ENCODE peak calls at places on chromosomes 7 and 10, in nine cellular contexts. T, G, D, W, J, L, C, R and S are unnamed samples.

GRCh38 chr10:17179002-17179401 is 22.5 kb downstream of the TRDMT1 start:
- DNase-seq in T (no peak), G (no peak), D (no peak), W (no peak), J (no peak), L (peak), C (no peak), R (no peak), S (no peak)

GRCh38 chr7:3162286-3162685 is 118.6 kb upstream of the CARD11 start:
- DNase-seq in T (no peak), G (no peak), D (no peak), W (no peak), J (no peak), L (no peak), C (no peak), R (no peak), S (no peak)

GRCh38 chr7:29607889-29608288 is 44.3 kb downstream of the PRR15 start:
- DNase-seq in T (peak), G (no peak), D (no peak), W (no peak), J (no peak), L (peak), C (no peak), R (no peak), S (no peak)

GRCh38 chr7:49643321-49643720 is 130.1 kb upstream of the VWC2 start:
- DNase-seq in T (no peak), G (no peak), D (no peak), W (no peak), J (no peak), L (no peak), C (no peak), R (no peak), S (no peak)

GRCh38 chr7:91832493-91833045 is 47.9 kb downstream of the MTERF1 start:
- DNase-seq in T (no peak), G (no peak), D (no peak), W (no peak), J (no peak), L (no peak), C (no peak), R (no peak), S (no peak)

GRCh38 chr10:93211989-93212388 is 138.3 kb downstream of the CYP26A1 start:
- DNase-seq in T (no peak), G (no peak), D (no peak), W (no peak), J (no peak), L (no peak), C (no peak), R (no peak), S (no peak)

GRCh38 chr10:112216151-112216550 is 32.6 kb upstream of the GPAM start:
- DNase-seq in T (no peak), G (no peak), D (no peak), W (no peak), J (no peak), L (no peak), C (no peak), R (no peak), S (peak)

GRCh38 chr7:2637505-2638223 is 5.9 kb downstream of the TTYH3 start:
- DNase-seq in T (no peak), G (no peak), D (no peak), W (peak), J (peak), L (no peak), C (no peak), R (no peak), S (no peak)

GRCh38 chr7:23106801-23107713 is 1.5 kb downstream of the KLHL7 start:
- DNase-seq in T (no peak), G (no peak), D (no peak), W (no peak), J (no peak), L (no peak), C (no peak), R (no peak), S (no peak)

GRCh38 chr10:96440257-96441125 is 73.2 kb downstream of the TLL2 start:
- DNase-seq in T (no peak), G (no peak), D (no peak), W (no peak), J (no peak), L (no peak), C (no peak), R (no peak), S (no peak)

GRCh38 chr10:11823122-11823988 is at the start of gene PROSER2:
- DNase-seq in T (peak), G (no peak), D (peak), W (peak), J (no peak), L (peak), C (peak), R (peak), S (peak)

GRCh38 chr10:99528256-99528866 is 4.4 kb upstream of the NKX2-3 start:
- DNase-seq in T (no peak), G (no peak), D (no peak), W (no peak), J (no peak), L (no peak), C (no peak), R (no peak), S (no peak)

GRCh38 chr10:86868353-86868752 is 89.1 kb downstream of the MMRN2 start:
- DNase-seq in T (no peak), G (no peak), D (no peak), W (no peak), J (no peak), L (peak), C (no peak), R (no peak), S (peak)

GRCh38 chr7:18347170-18347569 is 148.4 kb upstream of the HDAC9 start:
- DNase-seq in T (no peak), G (no peak), D (no peak), W (no peak), J (no peak), L (no peak), C (no peak), R (no peak), S (no peak)

GRCh38 chr10:70283445-70284399 is at the start of gene NPFFR1:
- DNase-seq in T (no peak), G (no peak), D (no peak), W (no peak), J (no peak), L (no peak), C (no peak), R (no peak), S (no peak)

GRCh38 chr7:143355450-143356385 is 6.8 kb downstream of the FAM131B start:
- DNase-seq in T (no peak), G (no peak), D (no peak), W (no peak), J (no peak), L (no peak), C (no peak), R (no peak), S (no peak)

GRCh38 chr10:28429573-28430216 is 103.2 kb upstream of the WAC start:
- DNase-seq in T (no peak), G (no peak), D (no peak), W (no peak), J (no peak), L (no peak), C (no peak), R (no peak), S (no peak)

GRCh38 chr10:99172130-99172738 is 63.4 kb downstream of the HPSE2 start:
- DNase-seq in T (no peak), G (no peak), D (no peak), W (no peak), J (no peak), L (no peak), C (no peak), R (no peak), S (peak)

DNA sequence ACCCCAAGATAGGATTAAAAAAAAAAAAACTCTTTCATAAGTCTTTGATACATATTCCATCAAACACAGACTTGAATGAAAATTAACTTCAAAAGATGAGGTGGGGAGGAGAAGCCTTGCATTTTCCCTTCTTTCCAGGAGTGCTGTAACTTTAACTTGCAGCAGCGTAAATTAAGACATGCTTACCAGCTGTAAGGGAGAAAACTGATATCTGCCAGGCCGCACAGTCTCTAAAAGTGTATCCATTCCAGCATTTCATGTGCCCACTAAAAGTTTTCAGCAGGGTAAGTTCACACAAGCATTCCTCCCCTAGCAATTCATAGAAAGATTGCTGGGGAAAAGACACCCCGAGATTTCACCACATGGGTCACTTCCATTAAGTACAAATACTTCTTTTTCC is 4.7 kb downstream of the CTBP2 start:
- DNase-seq in T (no peak), G (no peak), D (no peak), W (no peak), J (no peak), L (no peak), C (no peak), R (no peak), S (no peak)
- H3K4me3 ChIP-seq in T (no peak), G (no peak), D (no peak), W (peak), J (peak), L (no peak), C (no peak), R (no peak), S (no peak)

DNA sequence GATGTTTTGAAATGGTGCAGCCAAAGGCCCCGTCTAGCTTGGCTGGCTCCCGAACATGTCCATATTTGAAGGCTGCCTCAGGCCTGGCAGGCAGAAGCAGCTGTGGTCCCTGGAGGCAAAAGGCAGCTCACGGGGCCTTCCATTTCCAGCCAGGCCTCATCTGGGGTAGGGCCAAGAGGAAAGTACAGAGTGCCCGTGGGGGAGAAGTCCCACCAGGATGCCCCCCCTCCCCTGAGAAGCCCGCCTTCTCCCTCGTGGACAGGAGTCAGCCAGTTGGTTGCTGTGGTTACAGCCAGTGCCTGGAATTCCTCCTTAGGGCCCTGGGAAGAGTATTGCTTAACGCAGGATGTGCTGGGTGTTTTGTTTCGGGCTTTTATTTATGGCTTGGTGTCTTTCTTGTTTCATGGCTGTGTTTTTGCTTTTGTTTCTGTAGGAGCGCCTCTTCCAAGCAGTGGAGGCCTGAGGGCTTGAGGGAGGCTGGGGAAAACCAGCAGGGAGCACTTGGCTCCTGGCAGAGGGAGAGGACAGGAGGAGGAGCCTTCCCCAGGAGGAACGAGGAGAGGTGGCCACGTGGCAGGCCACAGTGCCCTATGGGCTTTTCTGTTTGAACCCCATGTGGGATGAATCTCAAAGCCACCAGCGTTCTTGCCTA is 45.4 kb downstream of the CHST3 start:
- DNase-seq in T (peak), G (peak), D (no peak), W (peak), J (peak), L (peak), C (no peak), R (no peak), S (peak)
- H3K27ac ChIP-seq in T (peak), G (peak), D (no peak), W (peak), J (peak), L (peak), C (no peak), R (no peak), S (peak)

DNA sequence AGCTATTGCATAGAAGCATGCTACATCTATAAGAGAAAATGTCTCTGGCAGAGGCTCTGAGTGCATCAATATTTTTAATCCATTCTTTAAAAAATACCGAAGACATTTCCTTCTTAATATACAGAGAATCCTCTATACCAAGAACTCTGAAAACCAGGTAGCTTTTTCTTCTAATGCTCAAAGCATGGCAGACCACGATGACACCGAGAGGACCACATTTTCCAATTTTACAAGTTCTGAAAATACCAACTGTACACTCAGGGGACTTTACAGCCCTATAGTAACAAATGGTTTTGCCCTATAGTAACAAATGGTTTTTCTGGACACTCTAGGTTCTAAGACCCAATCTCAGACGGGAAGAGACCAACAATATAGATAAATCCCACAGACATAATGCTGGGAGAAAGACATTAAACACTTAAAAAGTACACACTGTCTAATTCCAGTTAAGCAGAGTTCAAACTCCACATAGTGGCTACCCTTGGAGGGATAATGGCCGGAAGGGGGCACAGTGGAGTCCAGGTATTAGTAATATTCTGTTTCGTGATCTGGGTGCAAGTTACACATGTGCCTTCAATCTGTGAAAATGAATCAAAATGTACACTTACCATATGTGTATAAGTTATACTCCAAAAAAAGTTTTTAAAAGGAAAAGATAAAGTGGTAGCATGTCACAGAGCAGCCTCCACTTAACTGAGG is 26.2 kb downstream of the CCDC6 start:
- DNase-seq in T (no peak), G (no peak), D (no peak), W (no peak), J (no peak), L (no peak), C (no peak), R (no peak), S (no peak)
- H3K4me3 ChIP-seq in T (no peak), G (no peak), D (peak), W (no peak), J (no peak), L (no peak), C (no peak), R (no peak), S (no peak)

DNA sequence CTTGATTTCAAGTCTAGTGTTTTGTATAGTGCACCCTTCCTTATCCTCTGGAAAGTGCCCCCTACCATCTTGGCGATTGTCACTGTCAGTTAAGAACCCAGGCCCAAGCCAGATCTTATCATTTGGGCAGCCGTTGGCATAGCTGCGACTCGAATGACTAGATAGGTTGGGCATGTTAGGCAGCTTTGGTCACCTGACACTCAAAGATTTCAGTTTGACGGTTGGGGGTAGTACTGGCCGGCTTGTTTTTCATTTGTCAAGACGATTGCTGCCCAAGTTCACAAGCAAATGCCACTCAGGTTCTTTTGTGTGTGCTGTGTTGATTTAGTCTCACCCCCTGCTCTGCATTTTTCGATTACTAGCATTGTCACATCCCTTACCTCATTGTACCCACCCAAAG is 6.7 kb downstream of the NIPSNAP2 start:
- DNase-seq in T (no peak), G (no peak), D (no peak), W (no peak), J (peak), L (no peak), C (no peak), R (no peak), S (peak)
- H3K27ac ChIP-seq in T (no peak), G (no peak), D (no peak), W (peak), J (peak), L (no peak), C (no peak), R (no peak), S (peak)

GRCh38 chr7:13992621-13992982 is 3.1 kb upstream of the ETV1 start:
- DNase-seq in T (no peak), G (no peak), D (no peak), W (no peak), J (no peak), L (no peak), C (no peak), R (no peak), S (no peak)
- H3K4me3 ChIP-seq in T (no peak), G (peak), D (no peak), W (peak), J (peak), L (no peak), C (no peak), R (no peak), S (no peak)

GRCh38 chr7:80548790-80549530 is 37.1 kb upstream of the GNAT3 start:
- DNase-seq in T (no peak), G (no peak), D (no peak), W (no peak), J (no peak), L (no peak), C (no peak), R (no peak), S (no peak)

GRCh38 chr7:80558116-80558515 is 46.3 kb upstream of the GNAT3 start:
- DNase-seq in T (no peak), G (no peak), D (no peak), W (no peak), J (no peak), L (no peak), C (no peak), R (no peak), S (no peak)

GRCh38 chr7:80550005-80550404 is 38.1 kb upstream of the GNAT3 start:
- DNase-seq in T (no peak), G (no peak), D (no peak), W (no peak), J (no peak), L (no peak), C (no peak), R (no peak), S (no peak)

GRCh38 chr7:80552304-80552703 is 40.4 kb upstream of the GNAT3 start:
- DNase-seq in T (no peak), G (no peak), D (no peak), W (no peak), J (no peak), L (no peak), C (no peak), R (no peak), S (no peak)
- H3K27ac ChIP-seq in T (no peak), G (no peak), D (no peak), W (no peak), J (no peak), L (no peak), C (no peak), R (no peak), S (no peak)

DNA sequence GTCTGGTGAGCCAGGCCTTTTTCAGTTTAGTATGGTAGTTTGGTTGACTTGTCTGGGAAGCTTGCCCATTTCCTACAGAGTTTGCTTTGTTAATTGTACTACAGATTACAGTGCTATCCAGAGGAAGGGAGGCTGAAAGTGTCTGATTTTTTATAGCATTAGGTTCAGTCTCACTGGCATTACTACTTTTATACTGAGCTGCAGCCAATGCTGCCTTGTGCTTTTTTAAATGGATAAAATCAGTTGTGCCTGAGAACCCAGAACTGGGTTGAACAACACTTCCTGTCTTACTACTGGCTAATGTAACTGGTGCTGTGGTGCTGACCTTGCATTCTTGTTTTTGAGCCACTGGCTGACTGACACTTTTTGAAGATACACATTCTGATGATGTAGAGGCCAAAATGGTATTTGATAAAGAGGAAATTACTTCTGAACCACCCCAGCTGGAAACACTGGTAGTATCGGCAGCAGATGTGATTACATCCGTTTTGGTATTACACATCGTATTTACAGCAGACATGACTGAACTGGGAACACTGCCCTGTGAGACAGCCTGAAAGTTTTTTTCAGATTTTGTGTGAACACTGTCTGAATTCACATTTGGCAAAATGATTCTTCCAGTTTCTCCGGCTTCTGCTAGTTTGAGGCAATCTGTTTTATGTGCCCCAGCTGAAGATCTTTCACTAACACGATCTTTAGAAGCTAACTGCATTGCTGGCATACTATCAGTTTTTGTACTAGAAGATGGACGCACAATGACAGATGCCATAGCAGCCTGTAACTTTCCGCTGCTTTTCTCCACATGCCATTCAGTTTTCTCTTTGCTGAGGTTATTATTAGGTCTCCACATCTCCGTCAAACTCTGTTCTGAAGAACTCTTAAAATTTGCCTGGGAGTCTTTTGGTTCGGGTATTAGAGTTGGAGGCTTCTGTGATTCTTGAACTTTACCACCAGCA is 74.1 kb downstream of the NRBF2 start:
- DNase-seq in T (no peak), G (no peak), D (no peak), W (no peak), J (no peak), L (peak), C (no peak), R (no peak), S (peak)
- H3K4me3 ChIP-seq in T (peak), G (peak), D (no peak), W (no peak), J (no peak), L (peak), C (no peak), R (no peak), S (no peak)